ENCODE peak calls at places on chromosomes 1 and 21, in nine cellular contexts. One of them, this sample, is unnamed.

GRCh38 chr1:36327421-36328087 is 4.1 kb upstream of the EVA1B start:
- DNase-seq in A549: no peak
- DNase-seq in tibial artery: no peak
- DNase-seq in GM23338: no peak
- DNase-seq in lung: no peak
- DNase-seq in K562: no peak
- DNase-seq in AG04450: no peak
- DNase-seq in uterus: no peak
- DNase-seq in stomach: no peak
- DNase-seq in this sample: no peak

GRCh38 chr1:45968941-45969666 is 163.3 kb downstream of the PIK3R3 start:
- DNase-seq in A549: no peak
- DNase-seq in tibial artery: no peak
- DNase-seq in GM23338: no peak
- DNase-seq in lung: no peak
- DNase-seq in K562: no peak
- DNase-seq in AG04450: no peak
- DNase-seq in uterus: no peak
- DNase-seq in stomach: no peak
- DNase-seq in this sample: no peak

GRCh38 chr1:205680073-205680851 is at the start of gene SLC45A3:
- DNase-seq in A549: peak
- DNase-seq in tibial artery: no peak
- DNase-seq in GM23338: peak
- DNase-seq in lung: no peak
- DNase-seq in K562: peak
- DNase-seq in AG04450: no peak
- DNase-seq in uterus: peak
- DNase-seq in stomach: peak
- DNase-seq in this sample: peak

GRCh38 chr1:17016317-17016661 is 4.6 kb upstream of the ATP13A2 start:
- DNase-seq in A549: no peak
- DNase-seq in tibial artery: no peak
- DNase-seq in GM23338: peak
- DNase-seq in lung: no peak
- DNase-seq in K562: no peak
- DNase-seq in AG04450: no peak
- DNase-seq in uterus: no peak
- DNase-seq in stomach: no peak
- DNase-seq in this sample: no peak

GRCh38 chr1:207241164-207241934 is 80.1 kb upstream of the CD55 start:
- DNase-seq in A549: no peak
- DNase-seq in tibial artery: no peak
- DNase-seq in GM23338: peak
- DNase-seq in lung: peak
- DNase-seq in K562: no peak
- DNase-seq in AG04450: no peak
- DNase-seq in uterus: no peak
- DNase-seq in stomach: no peak
- DNase-seq in this sample: no peak

GRCh38 chr1:177858222-177858894 is 111.5 kb downstream of the SEC16B start:
- DNase-seq in A549: no peak
- DNase-seq in tibial artery: no peak
- DNase-seq in GM23338: no peak
- DNase-seq in lung: no peak
- DNase-seq in K562: no peak
- DNase-seq in AG04450: no peak
- DNase-seq in uterus: peak
- DNase-seq in stomach: no peak
- DNase-seq in this sample: no peak

GRCh38 chr1:207454046-207454964 is at the start of gene CR2:
- DNase-seq in A549: peak
- DNase-seq in tibial artery: peak
- DNase-seq in GM23338: peak
- DNase-seq in lung: peak
- DNase-seq in K562: peak
- DNase-seq in AG04450: no peak
- DNase-seq in uterus: peak
- DNase-seq in stomach: peak
- DNase-seq in this sample: peak

GRCh38 chr1:217780993-217781392 is 149.8 kb downstream of the SPATA17 start:
- DNase-seq in A549: no peak
- DNase-seq in tibial artery: no peak
- DNase-seq in GM23338: no peak
- DNase-seq in lung: no peak
- DNase-seq in K562: no peak
- DNase-seq in AG04450: no peak
- DNase-seq in uterus: no peak
- DNase-seq in stomach: no peak
- DNase-seq in this sample: no peak

GRCh38 chr1:1393014-1393413 is 6.1 kb downstream of the CCNL2 start:
- DNase-seq in A549: no peak
- DNase-seq in tibial artery: no peak
- DNase-seq in GM23338: no peak
- DNase-seq in lung: no peak
- DNase-seq in K562: peak
- DNase-seq in AG04450: no peak
- DNase-seq in uterus: no peak
- DNase-seq in stomach: no peak
- DNase-seq in this sample: no peak

GRCh38 chr1:100349276-100349675 is 3.0 kb upstream of the CDC14A start:
- DNase-seq in A549: no peak
- DNase-seq in tibial artery: no peak
- DNase-seq in GM23338: no peak
- DNase-seq in lung: no peak
- DNase-seq in K562: no peak
- DNase-seq in AG04450: no peak
- DNase-seq in uterus: no peak
- DNase-seq in stomach: no peak
- DNase-seq in this sample: no peak

GRCh38 chr1:116855220-116855619 is 54.5 kb upstream of the PTGFRN start:
- DNase-seq in A549: no peak
- DNase-seq in tibial artery: peak
- DNase-seq in GM23338: no peak
- DNase-seq in lung: no peak
- DNase-seq in K562: no peak
- DNase-seq in AG04450: no peak
- DNase-seq in uterus: peak
- DNase-seq in stomach: peak
- DNase-seq in this sample: peak

GRCh38 chr21:45281411-45282282 is 6.0 kb downstream of the POFUT2 start:
- DNase-seq in A549: no peak
- DNase-seq in tibial artery: peak
- DNase-seq in GM23338: no peak
- DNase-seq in lung: no peak
- DNase-seq in K562: no peak
- DNase-seq in AG04450: no peak
- DNase-seq in uterus: no peak
- DNase-seq in stomach: peak
- DNase-seq in this sample: peak

GRCh38 chr1:74455390-74455789 is 57.0 kb downstream of the LRRC53 start:
- DNase-seq in A549: no peak
- DNase-seq in tibial artery: no peak
- DNase-seq in GM23338: no peak
- DNase-seq in lung: no peak
- DNase-seq in K562: no peak
- DNase-seq in AG04450: no peak
- DNase-seq in uterus: no peak
- DNase-seq in stomach: no peak
- DNase-seq in this sample: no peak

GRCh38 chr1:228793032-228793431 is 57.8 kb downstream of the RHOU start:
- DNase-seq in A549: no peak
- DNase-seq in tibial artery: no peak
- DNase-seq in GM23338: no peak
- DNase-seq in lung: no peak
- DNase-seq in K562: no peak
- DNase-seq in AG04450: no peak
- DNase-seq in uterus: no peak
- DNase-seq in stomach: no peak
- DNase-seq in this sample: no peak

GRCh38 chr1:92299477-92300125 is 742 bp downstream of the RPAP2 start:
- DNase-seq in A549: no peak
- DNase-seq in tibial artery: no peak
- DNase-seq in GM23338: no peak
- DNase-seq in lung: no peak
- DNase-seq in K562: no peak
- DNase-seq in AG04450: no peak
- DNase-seq in uterus: no peak
- DNase-seq in stomach: no peak
- DNase-seq in this sample: no peak

GRCh38 chr1:193971595-193971994 is 785.2 kb upstream of the B3GALT2 start:
- DNase-seq in A549: peak
- DNase-seq in tibial artery: no peak
- DNase-seq in GM23338: no peak
- DNase-seq in lung: no peak
- DNase-seq in K562: no peak
- DNase-seq in AG04450: no peak
- DNase-seq in uterus: no peak
- DNase-seq in stomach: no peak
- DNase-seq in this sample: no peak

GRCh38 chr1:47984175-47984789 is 12.9 kb downstream of the TRABD2B start:
- DNase-seq in A549: no peak
- DNase-seq in tibial artery: no peak
- DNase-seq in GM23338: peak
- DNase-seq in lung: no peak
- DNase-seq in K562: no peak
- DNase-seq in AG04450: no peak
- DNase-seq in uterus: no peak
- DNase-seq in stomach: no peak
- DNase-seq in this sample: no peak

GRCh38 chr1:229409616-229410369 is 24.1 kb downstream of the ACTA1 start:
- DNase-seq in A549: no peak
- DNase-seq in tibial artery: no peak
- DNase-seq in GM23338: peak
- DNase-seq in lung: no peak
- DNase-seq in K562: no peak
- DNase-seq in AG04450: no peak
- DNase-seq in uterus: no peak
- DNase-seq in stomach: no peak
- DNase-seq in this sample: no peak

GRCh38 chr1:99661780-99662179 is 15.9 kb downstream of the PALMD start:
- DNase-seq in A549: no peak
- DNase-seq in tibial artery: no peak
- DNase-seq in GM23338: no peak
- DNase-seq in lung: no peak
- DNase-seq in K562: no peak
- DNase-seq in AG04450: no peak
- DNase-seq in uterus: no peak
- DNase-seq in stomach: no peak
- DNase-seq in this sample: no peak

GRCh38 chr21:42199488-42200463 is 19.2 kb upstream of the ABCG1 start:
- DNase-seq in A549: peak
- DNase-seq in tibial artery: no peak
- DNase-seq in GM23338: no peak
- DNase-seq in lung: no peak
- DNase-seq in K562: no peak
- DNase-seq in AG04450: peak
- DNase-seq in uterus: no peak
- DNase-seq in stomach: no peak
- DNase-seq in this sample: peak
- H3K27ac ChIP-seq in A549: peak
- H3K27ac ChIP-seq in tibial artery: no peak
- H3K27ac ChIP-seq in GM23338: no peak
- H3K27ac ChIP-seq in lung: peak
- H3K27ac ChIP-seq in K562: no peak
- H3K27ac ChIP-seq in AG04450: no peak
- H3K27ac ChIP-seq in uterus: no peak
- H3K27ac ChIP-seq in stomach: no peak
- H3K27ac ChIP-seq in this sample: no peak

DNA sequence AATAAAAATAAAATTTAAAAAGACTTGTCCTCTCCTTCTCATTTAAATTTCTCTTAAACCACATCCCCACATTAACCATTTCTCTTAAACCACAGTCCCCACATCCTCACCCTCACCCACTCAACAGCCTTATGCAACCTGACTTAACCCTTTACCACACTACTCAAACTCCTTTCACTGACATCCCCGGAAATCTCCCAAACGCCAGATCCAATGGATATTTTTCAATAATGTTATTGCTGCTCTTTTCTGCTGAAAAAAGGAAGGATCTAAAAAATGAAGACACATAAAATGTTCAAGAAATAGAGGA is 54.2 kb upstream of the EEIG2 start:
- DNase-seq in A549: no peak
- DNase-seq in tibial artery: no peak
- DNase-seq in GM23338: no peak
- DNase-seq in lung: no peak
- DNase-seq in K562: no peak
- DNase-seq in AG04450: no peak
- DNase-seq in uterus: no peak
- DNase-seq in stomach: no peak
- DNase-seq in this sample: no peak
- TF ChIP-seq CTCF in A549: no peak
- TF ChIP-seq CTCF in tibial artery: no peak
- TF ChIP-seq CTCF in GM23338: no peak
- TF ChIP-seq CTCF in lung: no peak
- TF ChIP-seq CTCF in K562: no peak
- TF ChIP-seq CTCF in AG04450: no peak
- TF ChIP-seq CTCF in uterus: no peak
- TF ChIP-seq CTCF in stomach: no peak
- TF ChIP-seq CTCF in this sample: no peak

DNA sequence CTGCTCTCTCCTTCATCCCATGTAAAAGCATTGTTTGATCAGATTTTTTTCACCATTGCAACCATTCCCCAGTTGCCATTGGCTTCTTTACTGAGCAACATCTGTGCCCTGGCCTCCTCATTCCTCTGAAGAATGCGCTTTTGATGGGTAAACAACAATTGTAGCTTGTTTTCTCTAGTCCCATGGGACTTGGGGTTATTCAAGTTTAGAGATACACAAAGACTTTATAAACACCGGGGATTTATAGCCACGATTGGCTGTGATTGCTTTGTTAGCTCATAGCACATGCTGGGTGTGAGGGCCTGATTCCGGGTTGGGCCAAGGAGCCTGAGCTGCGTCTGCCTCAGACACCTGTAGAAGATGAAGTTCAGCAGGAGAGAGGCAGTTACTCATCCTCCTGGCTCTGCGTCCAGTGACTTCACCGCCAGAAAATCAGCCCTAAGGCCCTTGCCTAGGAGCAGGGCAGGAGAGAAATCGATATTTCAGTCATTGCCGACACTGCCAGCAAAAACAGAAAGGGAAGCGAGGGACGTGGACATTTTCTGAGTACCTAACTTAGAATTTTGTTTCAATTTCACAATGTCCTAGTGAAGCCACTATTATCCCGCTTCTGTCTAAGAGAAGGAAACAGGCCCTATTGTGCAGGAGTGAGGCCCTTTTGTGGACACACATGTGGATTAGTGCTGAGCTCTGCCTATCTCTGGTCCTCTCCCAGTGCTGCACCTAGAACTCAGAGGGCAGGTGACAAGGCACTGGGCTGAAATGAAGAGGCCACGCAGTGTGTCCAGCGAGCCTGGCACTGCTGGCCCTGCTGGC is 159.8 kb upstream of the USP24 start:
- DNase-seq in A549: no peak
- DNase-seq in tibial artery: no peak
- DNase-seq in GM23338: no peak
- DNase-seq in lung: peak
- DNase-seq in K562: no peak
- DNase-seq in AG04450: no peak
- DNase-seq in uterus: peak
- DNase-seq in stomach: no peak
- DNase-seq in this sample: peak
- H3K27ac ChIP-seq in A549: peak
- H3K27ac ChIP-seq in tibial artery: no peak
- H3K27ac ChIP-seq in GM23338: no peak
- H3K27ac ChIP-seq in lung: no peak
- H3K27ac ChIP-seq in K562: no peak
- H3K27ac ChIP-seq in AG04450: no peak
- H3K27ac ChIP-seq in uterus: peak
- H3K27ac ChIP-seq in stomach: peak
- H3K27ac ChIP-seq in this sample: peak

GRCh38 chr1:87885263-87885662 is 556.6 kb downstream of the LMO4 start:
- DNase-seq in A549: no peak
- DNase-seq in tibial artery: no peak
- DNase-seq in GM23338: no peak
- DNase-seq in lung: no peak
- DNase-seq in K562: no peak
- DNase-seq in AG04450: no peak
- DNase-seq in uterus: no peak
- DNase-seq in stomach: no peak
- DNase-seq in this sample: no peak
- TF ChIP-seq CTCF in A549: no peak
- TF ChIP-seq CTCF in tibial artery: no peak
- TF ChIP-seq CTCF in GM23338: no peak
- TF ChIP-seq CTCF in lung: no peak
- TF ChIP-seq CTCF in K562: no peak
- TF ChIP-seq CTCF in AG04450: no peak
- TF ChIP-seq CTCF in uterus: no peak
- TF ChIP-seq CTCF in stomach: no peak
- TF ChIP-seq CTCF in this sample: no peak

This sample was measured in transverse colon.